ENCODE peak calls at places on chromosomes 16 and 17, in nine cellular contexts. R is CD8-positive, alpha-beta T cell; N is effector memory CD8-positive, alpha-beta T cell; J is fibroblast of lung; A is naive thymus-derived CD8-positive, alpha-beta T cell; E is B cell; M is neural crest cell; F is activated CD4-positive, alpha-beta T cell treated with anti-CD3 and anti-CD28 coated beads, Interleukin-2, amount 10 ng/mL, durations not matched to agents 7 days and 5 days; G is stromal cell of bone marrow. B is an unnamed sample.

GRCh38 chr17:17831208-17832039 is 5.4 kb downstream of the SREBF1 start:
- DNase-seq in R (no peak), N (no peak), J (no peak), A (no peak), E (no peak), M (no peak), F (no peak), G (no peak), B (no peak)

GRCh38 chr17:72915631-72916081 is 176.8 kb downstream of the SLC39A11 start:
- DNase-seq in R (no peak), N (no peak), J (no peak), A (no peak), E (no peak), M (no peak), F (no peak), G (no peak), B (peak; percentile 57)

GRCh38 chr16:80509872-80510271 is 30.9 kb upstream of the DYNLRB2 start:
- DNase-seq in R (no peak), N (no peak), J (no peak), A (no peak), E (no peak), M (no peak), F (no peak), G (no peak), B (no peak)

GRCh38 chr17:79979201-79979840 is 56.4 kb downstream of the TBC1D16 start:
- DNase-seq in R (no peak), N (no peak), J (no peak), A (no peak), E (no peak), M (no peak), F (no peak), G (no peak), B (no peak)

GRCh38 chr16:2591476-2592240 is 53.8 kb downstream of the PDPK1 start:
- DNase-seq in R (no peak), N (no peak), J (no peak), A (no peak), E (no peak), M (no peak), F (no peak), G (no peak), B (no peak)

GRCh38 chr16:67301080-67301757 is 21.9 kb downstream of the PLEKHG4 start:
- DNase-seq in R (no peak), N (no peak), J (peak; percentile 36), A (no peak), E (no peak), M (no peak), F (no peak), G (no peak), B (no peak)

GRCh38 chr17:45312477-45313418 is 4.1 kb downstream of the MAP3K14 start:
- DNase-seq in R (no peak), N (no peak), J (no peak), A (no peak), E (no peak), M (no peak), F (no peak), G (no peak), B (no peak)

GRCh38 chr16:68781784-68782183 is 44.7 kb downstream of the CDH1 start:
- DNase-seq in R (no peak), N (no peak), J (no peak), A (no peak), E (no peak), M (no peak), F (no peak), G (no peak), B (no peak)

GRCh38 chr17:44906010-44906646 is 6.9 kb upstream of the EFTUD2 start:
- DNase-seq in R (no peak), N (no peak), J (peak; percentile 96), A (no peak), E (no peak), M (no peak), F (no peak), G (peak; percentile 87), B (no peak)

GRCh38 chr17:42266918-42267766 is 9.0 kb downstream of the STAT5B start:
- DNase-seq in R (peak; percentile 45), N (peak; percentile 64), J (peak; percentile 87), A (no peak), E (no peak), M (no peak), F (peak; percentile 53), G (no peak), B (no peak)

GRCh38 chr16:79571753-79572544 is 28.6 kb downstream of the MAF start:
- DNase-seq in R (no peak), N (no peak), J (no peak), A (no peak), E (no peak), M (no peak), F (no peak), G (no peak), B (no peak)

GRCh38 chr17:79925242-79925957 is 86.2 kb upstream of the CBX4 start:
- DNase-seq in R (no peak), N (no peak), J (peak; percentile 36), A (no peak), E (no peak), M (no peak), F (no peak), G (peak; percentile 18), B (peak; percentile 32)

GRCh38 chr16:56319391-56319790 is 106.0 kb downstream of the AMFR start:
- DNase-seq in R (no peak), N (no peak), J (no peak), A (no peak), E (no peak), M (no peak), F (no peak), G (no peak), B (no peak)

GRCh38 chr17:59277031-59277430 is 54.4 kb upstream of the YPEL2 start:
- DNase-seq in R (no peak), N (no peak), J (no peak), A (no peak), E (peak; percentile 63), M (no peak), F (no peak), G (no peak), B (no peak)

GRCh38 chr17:73632513-73632912 is 11.7 kb downstream of the SDK2 start:
- DNase-seq in R (no peak), N (no peak), J (no peak), A (no peak), E (no peak), M (no peak), F (no peak), G (no peak), B (no peak)